ENCODE peak calls at places on chromosomes 3 and 15, in five cellular contexts. G is neural progenitor cell, S is ascending aorta, K is SJSA1, A is upper lobe of right lung. L is an unnamed sample.

GRCh38 chr3:55203006-55203405 is 275.1 kb upstream of the LRTM1 start:
- DNase-seq in G (no peak), K (peak; percentile 58), A (no peak), S (no peak), L (no peak)

GRCh38 chr3:131223373-131224289 is 157.9 kb upstream of the NUDT16 start:
- DNase-seq in S (no peak), G (no peak), K (no peak), A (no peak), L (no peak)

GRCh38 chr3:183278479-183279088 is 25.5 kb downstream of the B3GNT5 start:
- DNase-seq in K (no peak), A (no peak), S (no peak), G (no peak), L (no peak)

GRCh38 chr3:38577089-38578080 is 72.1 kb downstream of the SCN5A start:
- DNase-seq in A (peak; percentile 56), S (peak; percentile 31), G (no peak), K (no peak), L (no peak)

GRCh38 chr3:186772886-186773417 is 10.4 kb upstream of the EIF4A2 start:
- DNase-seq in S (peak; percentile 82), G (peak; percentile 19), K (no peak), A (peak; percentile 88), L (no peak)

GRCh38 chr15:69253156-69253555 is 45.6 kb upstream of the PAQR5 start:
- DNase-seq in K (peak; percentile 88), S (no peak), A (no peak), G (peak; percentile 8), L (peak; percentile 74)

GRCh38 chr3:118636841-118637240 is 397.8 kb downstream of the IGSF11 start:
- DNase-seq in S (no peak), G (peak; percentile 42), A (no peak), K (no peak), L (no peak)

GRCh38 chr3:179069762-179070390 is 1.7 kb downstream of the ZMAT3 start:
- DNase-seq in G (no peak), S (no peak), K (no peak), A (no peak), L (no peak)

GRCh38 chr3:16600771-16601538 is 4.3 kb downstream of the DAZL start:
- DNase-seq in K (peak; percentile 34), G (peak; percentile 90), S (peak; percentile 89), A (peak; percentile 80), L (peak; percentile 68)

GRCh38 chr15:94631608-94632007 is 400.2 kb downstream of the MCTP2 start:
- DNase-seq in K (no peak), A (no peak), S (no peak), G (no peak), L (no peak)

GRCh38 chr3:126621171-126621570 is 33.8 kb downstream of the TXNRD3 start:
- DNase-seq in G (no peak), K (peak; percentile 11), S (no peak), A (no peak), L (peak; percentile 13)

DNA sequence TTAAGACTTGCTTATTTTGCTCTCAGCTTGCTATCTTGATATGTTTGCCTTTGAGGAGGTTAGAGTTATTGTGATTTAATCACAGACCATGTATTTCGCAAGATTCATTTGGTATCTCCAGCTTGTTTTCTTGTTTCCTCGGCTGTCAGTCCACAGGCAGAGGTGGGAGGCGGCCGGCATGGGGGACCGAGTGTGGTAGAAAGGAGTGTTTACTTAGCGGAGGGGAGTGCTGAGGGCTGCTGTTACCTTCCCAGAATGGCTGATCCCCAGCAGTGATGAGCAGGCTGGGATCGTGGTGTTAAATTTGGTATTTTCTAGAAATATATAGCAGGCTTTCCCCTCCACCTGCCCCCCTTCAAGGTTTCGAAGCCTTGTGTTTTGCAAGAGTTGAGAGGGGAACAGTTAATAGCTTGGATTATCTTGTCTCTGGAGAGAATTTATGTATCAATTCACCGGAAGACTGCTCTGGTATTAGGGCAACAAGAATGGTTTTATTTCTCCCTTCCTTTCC is 151.2 kb downstream of the IGF1R start:
- DNase-seq in K (peak; percentile 31), G (peak; percentile 65), A (no peak), S (no peak), L (no peak)
- H3K4me3 ChIP-seq in K (no peak overlapping the region), G (peak overlapping the region; percentile 44), A (no peak overlapping the region), S (no peak overlapping the region), L (no peak overlapping the region)

GRCh38 chr3:70000563-70001081 is 1.1 kb downstream of the SAMMSON start:
- DNase-seq in S (no peak), A (no peak), G (peak; percentile 39), K (peak; percentile 59), L (no peak)

GRCh38 chr3:70000028-70000410 is 486 bp downstream of the SAMMSON start:
- DNase-seq in K (peak; percentile 15), S (no peak), G (no peak), A (no peak), L (no peak)

GRCh38 chr3:69998759-69999158 is 774 bp upstream of the SAMMSON start:
- DNase-seq in S (no peak), K (no peak), G (no peak), A (no peak), L (no peak)

GRCh38 chr3:69997486-69998307 is 1.8 kb upstream of the SAMMSON start:
- DNase-seq in S (no peak), G (no peak), A (no peak), K (no peak), L (no peak)

DNA sequence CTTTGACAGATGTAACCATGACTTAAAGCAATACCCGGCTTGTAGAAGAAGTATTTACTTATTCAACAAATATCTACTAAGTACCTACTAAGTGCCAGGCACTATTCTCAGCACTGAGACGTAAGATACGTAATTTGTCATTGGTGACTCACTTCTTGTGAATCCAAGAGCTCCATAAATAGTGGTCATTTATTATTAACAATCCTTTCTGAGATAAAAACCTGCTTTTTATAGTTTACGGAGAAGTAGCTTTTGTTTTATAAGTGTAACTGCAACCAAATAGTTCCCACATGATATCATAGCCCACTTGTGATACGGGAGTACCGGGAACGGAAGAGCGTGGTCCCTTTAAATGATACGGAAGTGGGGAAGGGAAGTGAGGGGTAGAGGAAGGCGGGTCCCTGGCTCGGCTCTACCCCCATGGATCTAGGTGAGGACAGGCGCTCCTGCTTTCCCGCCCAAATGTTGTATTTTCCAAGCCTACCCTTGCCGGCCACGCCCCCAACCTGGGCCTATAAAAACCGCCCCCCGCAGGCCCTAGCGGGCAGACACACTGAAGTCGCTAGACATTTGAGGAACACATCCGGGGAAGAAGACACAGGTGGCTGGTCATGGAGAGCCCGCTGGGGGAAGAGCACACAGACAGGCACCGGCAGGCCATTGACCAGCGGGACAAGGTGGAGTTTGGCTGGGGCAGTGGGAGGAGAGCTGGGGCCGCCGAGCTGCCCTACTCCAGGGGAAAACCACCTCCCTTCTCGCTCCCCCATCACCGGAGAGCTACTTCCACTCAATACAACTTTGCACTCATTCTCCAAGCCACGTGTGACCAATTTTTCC is at the start of gene SAMMSON:
- DNase-seq in A (no peak), K (peak; percentile 62), G (no peak), S (peak; percentile 74), L (peak; percentile 20)
- H3K27ac ChIP-seq in A (peak within 1 kb of the TSS; percentile 34), K (peak within 1 kb of the TSS; percentile 63), G (no peak within 1 kb of the TSS), S (peak within 1 kb of the TSS; percentile 93), L (peak within 1 kb of the TSS; percentile 73)

DNA sequence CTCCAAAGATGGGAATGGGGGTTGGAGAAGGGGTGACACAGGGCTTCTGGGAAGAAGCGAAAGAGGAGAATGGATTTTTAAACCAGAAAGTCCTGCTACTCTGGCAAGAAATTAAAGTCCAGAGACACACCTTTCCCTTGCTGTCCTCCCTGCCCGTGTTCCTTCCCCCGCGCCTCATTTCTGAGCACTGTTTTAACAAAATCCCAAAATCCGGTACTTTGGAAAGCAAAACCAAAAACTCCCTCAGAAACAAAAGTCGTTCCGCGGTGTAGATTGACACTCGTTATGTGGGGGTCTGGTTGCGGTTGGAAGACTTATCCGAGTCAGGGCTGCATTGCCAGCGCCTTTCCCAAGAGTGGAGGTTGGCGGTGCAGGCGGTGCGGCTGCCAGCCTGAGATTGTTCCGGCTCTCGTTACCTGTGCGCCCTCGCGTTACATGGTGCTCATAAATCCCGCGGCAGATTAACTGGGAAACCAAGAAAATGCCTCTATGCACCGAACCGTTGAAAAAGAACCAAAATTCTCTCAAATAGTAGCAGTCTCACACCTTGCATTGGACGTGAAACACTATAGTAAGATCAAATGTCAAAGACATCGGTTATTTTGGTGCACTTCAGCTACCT is 217.8 kb downstream of the MEIS2 start:
- DNase-seq in S (no peak), G (peak; percentile 62), K (no peak), A (no peak), L (no peak)
- H3K4me3 ChIP-seq in S (peak overlapping the region; percentile 47), G (no peak overlapping the region), K (no peak overlapping the region), A (no peak overlapping the region), L (peak overlapping the region; percentile 45)

DNA sequence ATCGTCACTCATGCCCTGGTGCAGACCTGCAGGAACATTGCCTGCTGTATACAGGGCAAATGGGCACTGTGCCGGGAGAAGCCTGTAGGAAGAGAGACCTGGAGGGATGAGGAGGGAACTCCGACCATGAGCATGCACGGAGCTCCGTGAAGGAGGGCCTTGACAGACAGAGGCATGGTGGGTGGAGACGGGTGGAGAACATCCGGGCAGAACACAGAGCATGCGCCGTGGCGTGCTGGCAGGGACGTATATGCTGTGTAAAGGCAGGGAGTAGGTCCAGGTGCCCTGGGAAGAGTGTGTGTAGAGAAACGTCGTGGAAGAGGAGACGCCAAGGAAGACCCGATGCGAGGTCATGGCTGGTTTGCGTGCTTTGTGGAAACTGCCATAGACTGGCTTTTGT is 133.0 kb upstream of the FAN1 start:
- DNase-seq in A (no peak), S (no peak), G (no peak), K (no peak), L (no peak)
- H3K27ac ChIP-seq in A (no peak overlapping the region), S (no peak overlapping the region), G (no peak overlapping the region), K (no peak overlapping the region), L (no peak overlapping the region)